ENCODE peak calls at places on chromosomes 13 and 19, in four cellular contexts. S is naive thymus-derived CD4-positive, alpha-beta T cell; A is H54; E is foreskin fibroblast. O is an unnamed sample.

GRCh38 chr19:7998081-7998480 is 7.4 kb downstream of the ELAVL1 start:
- DNase-seq in S (no peak), A (no peak), E (peak), O (peak)

GRCh38 chr19:38704488-38705026 is 39.7 kb downstream of the CAPN12 start:
- DNase-seq in S (no peak), A (no peak), E (no peak), O (no peak)

GRCh38 chr19:14091086-14091884 is 734 bp upstream of the SAMD1 start:
- DNase-seq in S (peak), A (peak), E (peak), O (peak)

GRCh38 chr13:64305246-64305645 is 2889.6 kb upstream of the PCDH20 start:
- DNase-seq in S (no peak), A (no peak), E (peak), O (no peak)

GRCh38 chr13:81487151-81487550 is 1146.2 kb upstream of the SPRY2 start:
- DNase-seq in S (no peak), A (no peak), E (no peak), O (no peak)

GRCh38 chr13:30121666-30122065 is 185.7 kb downstream of the KATNAL1 start:
- DNase-seq in S (no peak), A (no peak), E (no peak), O (no peak)

GRCh38 chr19:33715462-33715861 is 81.2 kb upstream of the KCTD15 start:
- DNase-seq in S (no peak), A (no peak), E (no peak), O (no peak)

GRCh38 chr19:13154241-13154778 is 4.1 kb downstream of the IER2 start:
- DNase-seq in S (peak), A (no peak), E (peak), O (peak)